ENCODE peak calls at places on chromosomes 6 and 20, in six cellular contexts. E, V, Y, J, K and C are unnamed samples.

GRCh38 chr6:33696538-33697518 is 14.7 kb downstream of the UQCC2 start:
- DNase-seq in E (no peak), V (peak; percentile 59), Y (no peak), J (peak; percentile 76), K (peak; percentile 53), C (peak; percentile 77)

GRCh38 chr6:36197739-36198221 is 1.2 kb downstream of the BRPF3 start:
- DNase-seq in E (no peak), V (no peak), Y (no peak), J (no peak), K (peak; percentile 53), C (no peak)

GRCh38 chr6:2061880-2062279 is 183.5 kb downstream of the GMDS start:
- DNase-seq in E (no peak), V (no peak), Y (no peak), J (peak; percentile 67), K (no peak), C (no peak)

GRCh38 chr6:111712398-111712797 is 106.7 kb upstream of the TRAF3IP2 start:
- DNase-seq in E (peak; percentile 37), V (no peak), Y (no peak), J (no peak), K (no peak), C (peak; percentile 35)

GRCh38 chr6:31971279-31971992 is 502 bp downstream of the DXO start:
- DNase-seq in E (no peak), V (peak; percentile 50), Y (no peak), J (no peak), K (peak; percentile 49), C (no peak)

GRCh38 chr20:58433029-58433657 is 44.1 kb downstream of the VAPB start:
- DNase-seq in E (no peak), V (no peak), Y (no peak), J (no peak), K (no peak), C (no peak)

GRCh38 chr6:7727951-7728854 is 2.3 kb downstream of the BMP6 start:
- DNase-seq in E (peak; percentile 37), V (peak; percentile 54), Y (no peak), J (peak; percentile 22), K (peak; percentile 48), C (no peak)

GRCh38 chr6:23454090-23454998 is 671.7 kb upstream of the NRSN1 start:
- DNase-seq in E (no peak), V (no peak), Y (no peak), J (peak; percentile 86), K (no peak), C (no peak)

GRCh38 chr6:152293404-152293803 is 343.8 kb downstream of the SYNE1 start:
- DNase-seq in E (no peak), V (no peak), Y (no peak), J (no peak), K (no peak), C (peak; percentile 52)

GRCh38 chr6:138036111-138036510 is 71.1 kb downstream of the PERP start:
- DNase-seq in E (no peak), V (no peak), Y (no peak), J (peak; percentile 81), K (no peak), C (peak; percentile 27)

GRCh38 chr6:149983145-149983544 is 19.4 kb downstream of the ULBP1 start:
- DNase-seq in E (no peak), V (no peak), Y (no peak), J (no peak), K (no peak), C (no peak)

GRCh38 chr20:24376523-24377085 is 92.8 kb upstream of the SYNDIG1 start:
- DNase-seq in E (no peak), V (no peak), Y (no peak), J (no peak), K (no peak), C (no peak)

GRCh38 chr6:5998741-5999687 is 7.7 kb downstream of the NRN1 start:
- DNase-seq in E (no peak), V (no peak), Y (no peak), J (no peak), K (no peak), C (no peak)

GRCh38 chr20:10642859-10643559 is 30.8 kb downstream of the JAG1 start:
- DNase-seq in E (no peak), V (no peak), Y (no peak), J (no peak), K (no peak), C (no peak)

GRCh38 chr6:164417537-164417936 is 891.9 kb downstream of the C6orf118 start:
- DNase-seq in E (no peak), V (no peak), Y (no peak), J (no peak), K (no peak), C (no peak)

GRCh38 chr20:22810626-22811559 is 224.2 kb upstream of the SSTR4 start:
- DNase-seq in E (no peak), V (no peak), Y (no peak), J (no peak), K (no peak), C (no peak)

GRCh38 chr6:149855040-149855654 is 9.0 kb downstream of the LRP11 start:
- DNase-seq in E (no peak), V (no peak), Y (no peak), J (peak; percentile 93), K (no peak), C (peak; percentile 42)

GRCh38 chr20:45835230-45836224 is 1.9 kb downstream of the SNX21 start:
- DNase-seq in E (peak; percentile 42), V (no peak), Y (no peak), J (peak; percentile 95), K (peak; percentile 77), C (no peak)

GRCh38 chr6:72374864-72375263 is 247.0 kb upstream of the KCNQ5 start:
- DNase-seq in E (no peak), V (no peak), Y (no peak), J (peak; percentile 27), K (no peak), C (no peak)

GRCh38 chr6:57303931-57304681 is 13.3 kb upstream of the PRIM2 start:
- DNase-seq in E (no peak), V (no peak), Y (no peak), J (no peak), K (no peak), C (no peak)

GRCh38 chr6:150620244-150620643 is 20.6 kb downstream of the PLEKHG1 start:
- DNase-seq in E (no peak), V (no peak), Y (no peak), J (no peak), K (no peak), C (no peak)

GRCh38 chr6:151084275-151084674 is 155.5 kb upstream of the AKAP12 start:
- DNase-seq in E (no peak), V (no peak), Y (no peak), J (no peak), K (no peak), C (no peak)

GRCh38 chr20:672975-673604 is 2.5 kb downstream of the SCRT2 start:
- DNase-seq in E (no peak), V (no peak), Y (no peak), J (peak; percentile 17), K (no peak), C (no peak)

GRCh38 chr20:38094968-38095689 is 61.6 kb downstream of the RPRD1B start:
- DNase-seq in E (no peak), V (no peak), Y (no peak), J (no peak), K (no peak), C (no peak)

GRCh38 chr6:125066964-125067363 is 86.6 kb upstream of the TPD52L1 start:
- DNase-seq in E (no peak), V (no peak), Y (no peak), J (peak; percentile 78), K (no peak), C (no peak)

GRCh38 chr6:148513145-148514071 is 170.8 kb downstream of the SASH1 start:
- DNase-seq in E (no peak), V (no peak), Y (no peak), J (no peak), K (no peak), C (no peak)

GRCh38 chr20:50313223-50313820 is 122.7 kb downstream of the CEBPB start:
- DNase-seq in E (peak; percentile 56), V (no peak), Y (no peak), J (peak; percentile 75), K (no peak), C (no peak)

GRCh38 chr20:50314326-50314725 is 123.7 kb downstream of the CEBPB start:
- DNase-seq in E (no peak), V (no peak), Y (no peak), J (no peak), K (no peak), C (no peak)

GRCh38 chr20:50312682-50313187 is 122.1 kb downstream of the CEBPB start:
- DNase-seq in E (peak; percentile 73), V (peak; percentile 84), Y (no peak), J (peak; percentile 99), K (peak; percentile 92), C (peak; percentile 86)

GRCh38 chr20:50314936-50315335 is 124.3 kb downstream of the CEBPB start:
- DNase-seq in E (no peak), V (no peak), Y (no peak), J (no peak), K (no peak), C (no peak)

DNA sequence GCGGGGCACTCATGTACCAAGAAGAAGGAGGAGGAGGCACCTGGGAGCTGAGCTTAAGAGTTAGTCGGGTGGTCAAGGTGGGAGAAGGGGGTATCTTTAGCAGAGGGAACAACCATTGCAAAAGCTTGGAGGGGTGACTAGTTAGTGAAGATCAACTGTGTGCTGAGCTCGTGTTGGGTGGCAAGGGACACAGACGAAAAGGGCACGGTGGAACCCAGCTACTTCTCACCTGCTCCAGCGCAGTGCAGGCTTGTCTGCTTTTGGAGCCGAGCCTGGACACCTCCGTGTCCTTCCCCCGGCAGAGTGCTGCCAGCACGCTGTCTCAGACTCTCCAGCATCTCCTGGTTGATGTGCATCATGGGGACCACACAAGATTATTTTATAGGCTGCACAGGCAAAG is 123.2 kb downstream of the CEBPB start:
- DNase-seq in E (no peak), V (no peak), Y (no peak), J (no peak), K (no peak), C (no peak)
- H3K27me3 ChIP-seq in E (no peaks in the 10 kb centered on the region), V (no peaks in the 10 kb centered on the region), Y (peaks cover 5% of the 10 kb centered on the region), J (no peaks in the 10 kb centered on the region), K (no peaks in the 10 kb centered on the region), C (no peaks in the 10 kb centered on the region)

GRCh38 chr6:41668968-41669367 is 30.7 kb downstream of the MDFI start:
- DNase-seq in E (no peak), V (no peak), Y (no peak), J (no peak), K (no peak), C (no peak)
- H3K27me3 ChIP-seq in E (no peaks in the 10 kb centered on the region), V (no peaks in the 10 kb centered on the region), Y (no peaks in the 10 kb centered on the region), J (peaks cover 38% of the 10 kb centered on the region), K (no peaks in the 10 kb centered on the region), C (no peaks in the 10 kb centered on the region)

DNA sequence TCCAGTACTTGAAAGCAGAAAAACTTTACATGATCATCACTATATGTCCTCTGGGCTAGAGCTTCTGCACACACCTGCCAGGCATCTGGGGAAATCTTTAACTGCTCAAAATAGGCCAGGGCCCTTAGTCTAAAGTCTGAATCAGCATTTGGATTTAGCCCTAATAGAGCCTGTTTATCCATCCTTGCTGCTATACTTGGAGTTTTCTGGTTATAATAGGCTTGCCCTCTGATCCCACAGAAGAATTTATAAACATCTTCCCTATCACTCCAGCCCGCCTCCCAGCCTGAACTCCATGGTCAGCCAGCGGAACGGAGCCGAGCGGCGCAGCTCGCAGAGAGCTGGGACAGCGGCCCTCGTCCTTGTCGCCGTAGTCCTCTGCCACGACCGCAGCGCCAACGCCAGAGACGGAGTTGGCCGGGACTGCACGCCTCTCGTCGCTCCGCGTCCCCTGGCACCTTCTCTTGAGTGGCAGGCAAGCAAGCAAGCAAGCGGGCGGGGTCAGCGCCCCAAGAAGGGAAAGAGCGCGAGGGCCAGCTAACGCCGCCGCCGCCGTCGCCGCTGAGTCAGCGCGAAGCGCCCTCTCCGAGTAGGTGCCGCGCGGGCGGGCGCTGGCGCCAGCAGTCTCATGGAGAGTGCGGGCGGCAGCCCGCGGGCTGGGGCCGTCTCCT is 25.4 kb upstream of the ASIP start:
- DNase-seq in E (peak; percentile 89), V (peak; percentile 93), Y (no peak), J (peak; percentile 80), K (peak; percentile 92), C (peak; percentile 88)
- H3K27me3 ChIP-seq in E (no peaks in the 10 kb centered on the region), V (peaks cover 3% of the 10 kb centered on the region), Y (peaks cover 11% of the 10 kb centered on the region), J (no peaks in the 10 kb centered on the region), K (no peaks in the 10 kb centered on the region), C (peaks cover 9% of the 10 kb centered on the region)

GRCh38 chr6:78363688-78364087 is 503.7 kb upstream of the IRAK1BP1 start:
- DNase-seq in E (no peak), V (no peak), Y (no peak), J (no peak), K (no peak), C (no peak)
- H3K27me3 ChIP-seq in E (no peaks in the 10 kb centered on the region), V (no peaks in the 10 kb centered on the region), Y (no peaks in the 10 kb centered on the region), J (no peaks in the 10 kb centered on the region), K (no peaks in the 10 kb centered on the region), C (no peaks in the 10 kb centered on the region)